ENCODE peak calls at places on chromosomes 4 and X, in five cellular contexts. K is suprapubic skin, W is IMR-90, O is SK-N-SH, T is mucosa of descending colon. J is an unnamed sample.

GRCh38 chr4:84877051-84877833 is 89.2 kb downstream of the WDFY3 start:
- DNase-seq in K (no peak), W (no peak), O (no peak), T (no peak), J (no peak)

GRCh38 chrX:8607326-8607725 is 124.6 kb downstream of the ANOS1 start:
- DNase-seq in K (no peak), W (no peak), O (no peak), T (no peak), J (no peak)

GRCh38 chr4:145865274-145865941 is 73.2 kb downstream of the ZNF827 start:
- DNase-seq in K (no peak), W (no peak), O (no peak), T (no peak), J (no peak)

GRCh38 chrX:47278684-47279083 is 45.9 kb downstream of the USP11 start:
- DNase-seq in K (no peak), W (peak; percentile 78), O (no peak), T (no peak), J (no peak)

GRCh38 chr4:33134366-33134765 is 2414.2 kb downstream of the PCDH7 start:
- DNase-seq in K (no peak), W (no peak), O (no peak), T (no peak), J (no peak)

GRCh38 chr4:150570862-150571261 is 11.1 kb upstream of the MAB21L2 start:
- DNase-seq in K (no peak), W (no peak), O (no peak), T (no peak), J (no peak)

GRCh38 chrX:71251456-71251973 is 2.4 kb downstream of the ZMYM3 start:
- DNase-seq in K (no peak), W (no peak), O (no peak), T (no peak), J (no peak)

GRCh38 chr4:10664408-10664807 is 20.2 kb downstream of the CLNK start:
- DNase-seq in K (no peak), W (peak; percentile 87), O (no peak), T (no peak), J (no peak)

GRCh38 chr4:122224348-122224747 is 72.2 kb downstream of the BLTP1 start:
- DNase-seq in K (no peak), W (peak; percentile 22), O (no peak), T (no peak), J (peak; percentile 1)

GRCh38 chr4:99968330-99968729 is 18.3 kb upstream of the H2AZ1 start:
- DNase-seq in K (no peak), W (peak; percentile 93), O (no peak), T (no peak), J (peak; percentile 49)

GRCh38 chr4:6360385-6360784 is 90.7 kb downstream of the WFS1 start:
- DNase-seq in K (no peak), W (no peak), O (peak; percentile 84), T (peak; percentile 28), J (no peak)

GRCh38 chr4:41176357-41176756 is 38.0 kb downstream of the APBB2 start:
- DNase-seq in K (no peak), W (peak; percentile 81), O (no peak), T (no peak), J (no peak)

GRCh38 chr4:186061919-186062318 is 7.0 kb upstream of the TLR3 start:
- DNase-seq in K (no peak), W (no peak), O (no peak), T (no peak), J (no peak)

GRCh38 chr4:124722069-124722468 is 9.5 kb upstream of the ANKRD50 start:
- DNase-seq in K (no peak), W (peak; percentile 47), O (no peak), T (no peak), J (no peak)

GRCh38 chr4:155666701-155667537 is at the start of gene GUCY1A1:
- DNase-seq in K (peak; percentile 74), W (no peak), O (peak; percentile 75), T (peak; percentile 51), J (no peak)

GRCh38 chr4:156946508-156947197 is 24.9 kb downstream of the PDGFC start:
- DNase-seq in K (no peak), W (peak; percentile 99), O (no peak), T (no peak), J (no peak)

GRCh38 chrX:51743179-51743957 is at the start of gene GSPT2:
- DNase-seq in K (peak; percentile 63), W (peak; percentile 76), O (peak; percentile 74), T (peak; percentile 75), J (peak; percentile 74)

GRCh38 chr4:1174941-1175634 is 2.7 kb upstream of the SPON2 start:
- DNase-seq in K (peak; percentile 62), W (no peak), O (no peak), T (peak; percentile 48), J (no peak)

GRCh38 chrX:51440365-51440764 is 56.0 kb downstream of the NUDT11 start:
- DNase-seq in K (no peak), W (no peak), O (no peak), T (no peak), J (no peak)

GRCh38 chrX:47849776-47850175 is 13.1 kb downstream of the ZNF81 start:
- DNase-seq in K (no peak), W (no peak), O (no peak), T (no peak), J (no peak)

GRCh38 chr4:128444544-128445302 is 157.1 kb upstream of the PGRMC2 start:
- DNase-seq in K (no peak), W (peak; percentile 31), O (no peak), T (no peak), J (no peak)

GRCh38 chr4:81084029-81084428 is 53.5 kb downstream of the BMP3 start:
- DNase-seq in K (no peak), W (peak; percentile 72), O (no peak), T (no peak), J (no peak)

GRCh38 chr4:130356873-130357272 is 1260.9 kb downstream of the C4orf33 start:
- DNase-seq in K (no peak), W (no peak), O (no peak), T (no peak), J (no peak)

GRCh38 chr4:954211-955020 is 19.0 kb downstream of the DGKQ start:
- DNase-seq in K (no peak), W (no peak), O (no peak), T (no peak), J (no peak)

GRCh38 chrX:123203772-123204171 is 19.7 kb downstream of the GRIA3 start:
- DNase-seq in K (no peak), W (no peak), O (no peak), T (no peak), J (no peak)

GRCh38 chr4:128241425-128241913 is 46.1 kb downstream of the PGRMC2 start:
- DNase-seq in K (peak; percentile 76), W (peak; percentile 99), O (peak; percentile 12), T (no peak), J (peak; percentile 71)

GRCh38 chr4:99324978-99325377 is 3.8 kb upstream of the ADH1B start:
- DNase-seq in K (peak; percentile 72), W (peak; percentile 83), O (no peak), T (no peak), J (no peak)

GRCh38 chr4:89497517-89498308 is 190.1 kb upstream of the GPRIN3 start:
- DNase-seq in K (no peak), W (no peak), O (no peak), T (no peak), J (no peak)

GRCh38 chr4:56874918-56875317 is 32.8 kb upstream of the REST start:
- DNase-seq in K (no peak), W (no peak), O (no peak), T (no peak), J (no peak)
- H3K4me3 ChIP-seq in K (no peak overlapping the region), W (no peak overlapping the region), O (no peak overlapping the region), T (no peak overlapping the region), J (no peak overlapping the region)

GRCh38 chr4:36254355-36254754 is 10.0 kb upstream of the ARAP2 start:
- DNase-seq in K (no peak), W (no peak), O (no peak), T (no peak), J (no peak)
- H3K4me1 ChIP-seq in K (no peaks in the 10 kb centered on the region), W (no peaks in the 10 kb centered on the region), O (no peaks in the 10 kb centered on the region), T (no peaks in the 10 kb centered on the region), J (no peaks in the 10 kb centered on the region)

GRCh38 chrX:6187256-6187655 is 41.4 kb downstream of the NLGN4X start:
- DNase-seq in K (no peak), W (no peak), O (no peak), T (no peak), J (no peak)
- H3K9me3 ChIP-seq in K (no peaks in the 10 kb centered on the region), W (peaks cover 11% of the 10 kb centered on the region), O (no peaks in the 10 kb centered on the region), T (no peaks in the 10 kb centered on the region), J (no peaks in the 10 kb centered on the region)

DNA sequence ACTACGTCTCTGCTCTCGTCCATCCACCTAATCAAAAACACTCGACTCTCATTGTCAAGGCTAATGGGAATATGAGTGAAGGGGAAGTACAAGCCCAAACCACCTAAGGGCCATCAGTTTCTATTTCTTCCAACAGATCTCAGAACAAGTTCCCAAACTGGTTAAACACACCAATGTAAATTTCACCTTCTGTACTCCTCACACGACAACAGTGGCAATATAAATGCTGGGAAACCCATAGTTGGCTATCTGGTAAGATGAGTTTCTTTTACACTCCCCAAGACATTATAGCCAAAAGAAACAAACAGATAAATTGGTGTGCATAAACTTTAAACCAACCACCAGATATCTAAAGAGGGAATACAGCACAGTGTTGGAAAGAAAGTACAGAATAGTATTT is 21.9 kb downstream of the ACSL1 start:
- DNase-seq in K (no peak), W (no peak), O (no peak), T (no peak), J (no peak)
- H3K4me3 ChIP-seq in K (peak overlapping the region; percentile 9), W (no peak overlapping the region), O (no peak overlapping the region), T (no peak overlapping the region), J (no peak overlapping the region)

GRCh38 chr4:147741190-147741788 is 9.4 kb downstream of the ARHGAP10 start:
- DNase-seq in K (no peak), W (peak; percentile 71), O (peak; percentile 52), T (no peak), J (peak; percentile 46)

GRCh38 chr4:147736458-147736857 is 4.6 kb downstream of the ARHGAP10 start:
- DNase-seq in K (no peak), W (peak; percentile 79), O (no peak), T (no peak), J (no peak)

GRCh38 chr4:147739239-147739823 is 7.4 kb downstream of the ARHGAP10 start:
- DNase-seq in K (no peak), W (no peak), O (no peak), T (no peak), J (no peak)

GRCh38 chr4:147737623-147738022 is 5.7 kb downstream of the ARHGAP10 start:
- DNase-seq in K (no peak), W (no peak), O (no peak), T (no peak), J (no peak)

DNA sequence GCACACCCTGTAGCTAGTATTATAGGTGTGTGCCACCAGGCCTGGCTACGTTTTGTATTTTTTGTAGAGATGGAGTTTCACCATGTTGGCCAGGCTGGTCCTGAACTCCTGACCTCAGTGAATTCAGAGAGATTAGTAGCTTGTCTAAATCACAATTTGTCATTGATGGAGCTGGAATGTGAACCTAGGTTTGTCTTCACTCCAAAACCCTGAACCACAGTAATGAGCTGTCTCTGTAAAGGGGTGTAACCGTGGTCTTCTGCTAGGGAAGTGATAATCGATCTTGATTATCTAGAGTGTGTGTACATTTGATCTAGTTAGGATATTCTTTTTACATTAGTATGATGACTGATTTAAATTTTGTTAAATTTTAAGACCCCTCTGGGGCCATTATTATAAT is 8.3 kb downstream of the ARHGAP10 start:
- DNase-seq in K (no peak), W (no peak), O (no peak), T (no peak), J (no peak)
- H3K4me1 ChIP-seq in K (peaks cover 23% of the 10 kb centered on the region), W (peaks cover 15% of the 10 kb centered on the region), O (peaks cover 27% of the 10 kb centered on the region), T (no peaks in the 10 kb centered on the region), J (peaks cover 17% of the 10 kb centered on the region)